ENCODE peak calls at places on chromosomes 2 and 18, in six cellular contexts. A is hepatocyte; M is right lobe of liver; F is stomach; I is effector memory CD4-positive, alpha-beta T cell; R is GM23248. Q is an unnamed sample.

GRCh38 chr2:20553580-20553979 is 97.3 kb downstream of the HS1BP3 start:
- DNase-seq in A (no peak), F (no peak), R (no peak), M (no peak), I (no peak), Q (no peak)

GRCh38 chr2:237471457-237472186 is 15.4 kb upstream of the MLPH start:
- DNase-seq in A (peak; percentile 68), M (no peak), R (peak; percentile 85), F (peak; percentile 79), I (no peak), Q (peak; percentile 65)

GRCh38 chr18:10482363-10482984 is 28.0 kb downstream of the APCDD1 start:
- DNase-seq in R (no peak), A (no peak), M (no peak), F (no peak), I (no peak), Q (no peak)

GRCh38 chr2:35033748-35034147 is 1321.8 kb upstream of the CRIM1 start:
- DNase-seq in M (peak; percentile 35), I (no peak), A (no peak), F (no peak), R (no peak), Q (no peak)

GRCh38 chr18:23727707-23728493 is 38.6 kb downstream of the LAMA3 start:
- DNase-seq in R (no peak), F (no peak), I (no peak), M (no peak), A (no peak), Q (no peak)

GRCh38 chr2:36088716-36089328 is 266.8 kb upstream of the CRIM1 start:
- DNase-seq in I (no peak), M (no peak), R (no peak), A (no peak), F (no peak), Q (no peak)

GRCh38 chr2:96679843-96680242 is 37.3 kb downstream of the FER1L5 start:
- DNase-seq in F (peak; percentile 56), A (no peak), M (no peak), I (no peak), R (no peak), Q (peak; percentile 51)

GRCh38 chr18:78138993-78139496 is 840.6 kb upstream of the SALL3 start:
- DNase-seq in I (no peak), R (no peak), M (no peak), A (no peak), F (no peak), Q (no peak)

GRCh38 chr2:128451636-128452411 is 133.2 kb upstream of the HS6ST1 start:
- DNase-seq in A (no peak), I (no peak), F (peak; percentile 22), R (no peak), M (no peak), Q (no peak)

GRCh38 chr2:158667567-158667966 is 127.5 kb upstream of the DAPL1 start:
- DNase-seq in F (no peak), M (no peak), R (peak; percentile 70), A (no peak), I (no peak), Q (no peak)

GRCh38 chr2:10392951-10393647 is 55.0 kb downstream of the ODC1 start:
- DNase-seq in R (no peak), M (no peak), F (peak; percentile 52), A (no peak), I (no peak), Q (no peak)

GRCh38 chr2:101120124-101120996 is 30.8 kb downstream of the TBC1D8 start:
- DNase-seq in F (peak; percentile 95), A (peak; percentile 83), I (no peak), R (peak; percentile 84), M (peak; percentile 91), Q (peak; percentile 99)

GRCh38 chr2:65278450-65279030 is 50.9 kb downstream of the ACTR2 start:
- DNase-seq in M (no peak), F (no peak), I (no peak), R (no peak), A (no peak), Q (no peak)

GRCh38 chr2:10935953-10936942 is 24.5 kb downstream of the KCNF1 start:
- DNase-seq in I (no peak), R (peak; percentile 98), F (no peak), M (no peak), A (peak; percentile 82), Q (no peak)

GRCh38 chr2:103980401-103980800 is 873.5 kb upstream of the POU3F3 start:
- DNase-seq in F (no peak), M (no peak), A (no peak), R (no peak), I (no peak), Q (no peak)

GRCh38 chr18:27839141-27839540 is 337.8 kb downstream of the CDH2 start:
- DNase-seq in R (peak; percentile 76), A (peak; percentile 50), I (no peak), M (no peak), F (no peak), Q (no peak)

GRCh38 chr2:44360749-44361329 is 455 bp downstream of the PREPL start:
- DNase-seq in F (no peak), I (no peak), A (peak; percentile 49), M (peak; percentile 60), R (peak; percentile 61), Q (no peak)

GRCh38 chr2:61660511-61661388 is 122.6 kb upstream of the XPO1 start:
- DNase-seq in M (no peak), F (peak; percentile 70), A (peak; percentile 14), I (no peak), R (no peak), Q (peak; percentile 79)

GRCh38 chr18:79965119-79965902 is 868 bp downstream of the HSBP1L1 start:
- DNase-seq in M (peak; percentile 64), I (no peak), A (peak; percentile 89), F (peak; percentile 60), R (peak; percentile 82), Q (peak; percentile 68)

GRCh38 chr2:67583185-67583584 is 186.1 kb downstream of the ETAA1 start:
- DNase-seq in I (no peak), R (no peak), F (no peak), A (no peak), M (no peak), Q (no peak)

GRCh38 chr2:216557413-216557812 is 58.8 kb downstream of the RPL37A start:
- DNase-seq in I (no peak), R (no peak), M (no peak), A (no peak), F (no peak), Q (no peak)

GRCh38 chr2:142128105-142128504 is 2.7 kb downstream of the LRP1B start:
- DNase-seq in R (no peak), A (no peak), F (no peak), I (no peak), M (no peak), Q (no peak)

GRCh38 chr2:142127248-142127647 is 3.6 kb downstream of the LRP1B start:
- DNase-seq in R (no peak), M (no peak), F (no peak), I (no peak), A (no peak), Q (no peak)

GRCh38 chr2:142124706-142125105 is 6.1 kb downstream of the LRP1B start:
- DNase-seq in R (no peak), M (no peak), I (no peak), F (no peak), A (no peak), Q (no peak)

GRCh38 chr2:142131016-142131714 is at the start of gene LRP1B:
- DNase-seq in F (no peak), R (peak; percentile 46), A (peak; percentile 23), I (no peak), M (peak; percentile 59), Q (peak; percentile 13)

GRCh38 chr2:142130111-142131015 is 453 bp downstream of the LRP1B start:
- DNase-seq in I (no peak), A (peak; percentile 82), R (peak; percentile 69), M (peak; percentile 80), F (peak; percentile 74), Q (peak; percentile 78)
- H3K27ac ChIP-seq in I (no peak overlapping the region), A (peak overlapping the region; percentile 7), R (no peak overlapping the region), M (no peak overlapping the region), F (peak overlapping the region; percentile 6), Q (peak overlapping the region; percentile 13)

DNA sequence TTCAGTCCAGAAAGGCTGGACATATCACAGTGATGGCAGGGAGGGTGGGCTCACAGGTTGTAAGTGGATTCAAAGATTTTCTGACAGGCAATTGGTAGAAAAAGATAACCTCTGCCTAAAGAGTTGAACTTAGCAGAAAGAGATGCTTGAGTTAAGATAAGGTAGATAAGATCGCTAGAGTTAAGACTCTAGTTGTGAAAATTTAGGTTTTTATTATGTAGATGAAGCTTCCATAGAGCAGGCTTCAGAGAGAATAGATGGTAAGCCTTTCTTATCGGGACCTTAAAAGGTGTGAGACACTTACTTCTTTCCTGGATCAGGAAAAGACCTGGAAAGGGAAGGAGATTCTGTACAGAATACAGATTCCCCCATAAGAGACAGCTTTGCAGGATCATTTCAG is 134.4 kb downstream of the GULP1 start:
- DNase-seq in M (no peak), I (no peak), A (no peak), R (no peak), F (no peak), Q (no peak)
- H3K4me1 ChIP-seq in M (no peaks in the 10 kb centered on the region), I (no peaks in the 10 kb centered on the region), A (no peaks in the 10 kb centered on the region), R (no peaks in the 10 kb centered on the region), F (peaks cover 6% of the 10 kb centered on the region), Q (peaks cover 8% of the 10 kb centered on the region)

DNA sequence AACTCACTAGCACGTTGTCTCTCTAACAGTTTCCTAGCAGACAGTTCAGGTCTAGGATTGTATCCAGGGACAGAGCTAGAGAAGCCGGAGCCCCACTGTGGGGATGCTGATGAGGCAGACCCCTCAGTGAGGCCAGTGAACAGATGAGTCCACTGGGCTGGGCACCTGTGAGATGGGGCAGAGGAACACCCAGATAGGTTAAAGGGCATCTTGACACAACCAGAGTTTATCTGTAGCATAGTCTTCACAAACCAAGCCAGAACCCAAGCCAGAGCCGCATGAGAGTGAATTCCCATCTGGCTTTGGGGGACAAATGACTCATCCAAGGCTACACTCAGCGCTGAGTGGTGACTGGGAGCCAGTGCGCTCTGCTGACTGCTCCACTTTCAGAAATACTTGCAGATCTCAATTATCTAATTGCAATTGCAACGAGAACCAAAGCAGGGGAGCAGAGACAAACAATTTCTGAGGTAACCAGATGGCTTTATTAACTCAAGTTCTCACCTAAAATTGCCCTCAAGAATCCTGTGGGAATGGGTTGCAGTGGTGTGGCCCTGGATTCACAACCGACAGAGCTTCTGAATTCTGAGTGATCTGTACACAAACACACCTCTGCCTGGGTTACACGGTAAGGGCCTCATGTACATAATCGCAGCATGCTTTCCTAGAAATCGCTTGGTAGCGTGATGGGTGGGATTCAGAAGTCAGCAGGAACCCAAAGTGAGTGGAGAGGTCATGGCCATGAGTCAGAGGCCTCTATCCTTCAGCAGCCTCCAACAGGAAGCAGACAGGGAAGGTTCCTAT is 48.7 kb upstream of the MSH2 start:
- DNase-seq in I (no peak), A (peak; percentile 65), R (peak; percentile 83), M (no peak), F (no peak), Q (no peak)
- H3K27ac ChIP-seq in I (no peak overlapping the region), A (peak overlapping the region; percentile 89), R (peak overlapping the region; percentile 44), M (no peak overlapping the region), F (no peak overlapping the region), Q (peak overlapping the region; percentile 19)

DNA sequence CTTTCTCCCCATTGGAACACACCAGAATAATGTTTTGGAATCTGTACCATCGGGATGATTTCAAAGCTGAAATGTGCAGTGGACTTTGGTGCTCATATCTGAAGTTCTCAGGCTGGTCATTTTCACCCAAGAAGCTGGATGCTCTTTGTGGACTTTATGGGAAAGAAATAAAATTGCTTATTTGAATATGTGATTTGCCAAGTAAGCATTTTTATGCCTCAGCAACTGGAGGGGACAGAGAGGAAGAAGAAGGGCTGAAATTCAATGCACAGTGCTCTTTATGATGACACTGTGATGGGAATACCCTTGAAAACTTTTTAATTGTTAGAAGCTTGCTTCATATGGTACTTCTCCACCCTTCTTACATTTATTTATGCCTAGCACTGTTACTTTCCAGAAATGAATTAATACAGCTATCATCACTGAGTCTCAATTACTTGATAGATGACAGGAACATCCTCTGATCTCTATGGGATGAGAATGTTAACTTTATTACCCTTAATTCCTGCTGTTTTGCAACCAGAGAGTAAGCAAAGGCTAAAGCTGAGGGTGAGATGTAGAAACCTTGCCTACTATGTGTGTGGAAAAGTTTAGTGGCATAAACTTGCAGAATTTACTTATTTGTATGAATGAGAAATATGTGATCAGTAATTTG is 23.6 kb downstream of the SETBP1 start:
- DNase-seq in I (no peak), M (no peak), A (no peak), F (no peak), R (no peak), Q (no peak)
- H3K4me1 ChIP-seq in I (no peaks in the 10 kb centered on the region), M (no peaks in the 10 kb centered on the region), A (peaks cover 10% of the 10 kb centered on the region), F (peaks cover 66% of the 10 kb centered on the region), R (peaks cover 17% of the 10 kb centered on the region), Q (peaks cover 46% of the 10 kb centered on the region)

Q was measured in body of pancreas.